ENCODE peak calls at places on chromosomes 4 and X, in eight cellular contexts. One of them, this sample, is unnamed.

GRCh38 chrX:34849371-34849770 is 93.2 kb upstream of the FAM47B start:
- DNase-seq in T-cell: no peak
- DNase-seq in stimulated activated naive CD4-positive, alpha-beta T cell: no peak
- DNase-seq in T-helper 2 cell: no peak
- DNase-seq in NCI-H526 treated with DMSO at 0.1 percent for 48 hours: no peak
- DNase-seq in retinal pigment epithelial cell: no peak
- DNase-seq in GOT3: no peak
- DNase-seq in A549: no peak
- DNase-seq in this sample: no peak

GRCh38 chr4:141027421-141027820 is 105.8 kb downstream of the RNF150 start:
- DNase-seq in T-helper 2 cell: no peak
- DNase-seq in T-cell: no peak
- DNase-seq in A549: no peak
- DNase-seq in stimulated activated naive CD4-positive, alpha-beta T cell: no peak
- DNase-seq in retinal pigment epithelial cell: no peak
- DNase-seq in GOT3: no peak
- DNase-seq in NCI-H526 treated with DMSO at 0.1 percent for 48 hours: no peak
- DNase-seq in this sample: no peak

GRCh38 chrX:136273986-136274385 is 22.8 kb upstream of the MAP7D3 start:
- DNase-seq in stimulated activated naive CD4-positive, alpha-beta T cell: no peak
- DNase-seq in T-helper 2 cell: no peak
- DNase-seq in GOT3: no peak
- DNase-seq in A549: no peak
- DNase-seq in NCI-H526 treated with DMSO at 0.1 percent for 48 hours: peak; percentile 88
- DNase-seq in retinal pigment epithelial cell: no peak
- DNase-seq in T-cell: no peak
- DNase-seq in this sample: no peak

GRCh38 chr4:47032405-47033106 is 1.2 kb downstream of the GABRB1 start:
- DNase-seq in A549: peak; percentile 4
- DNase-seq in retinal pigment epithelial cell: peak; percentile 9
- DNase-seq in T-cell: peak; percentile 21
- DNase-seq in stimulated activated naive CD4-positive, alpha-beta T cell: no peak
- DNase-seq in NCI-H526 treated with DMSO at 0.1 percent for 48 hours: peak; percentile 59
- DNase-seq in GOT3: peak; percentile 7
- DNase-seq in T-helper 2 cell: peak; percentile 54
- DNase-seq in this sample: no peak

GRCh38 chr4:8009097-8009496 is 69.4 kb upstream of the AFAP1 start:
- DNase-seq in T-cell: no peak
- DNase-seq in T-helper 2 cell: no peak
- DNase-seq in retinal pigment epithelial cell: no peak
- DNase-seq in stimulated activated naive CD4-positive, alpha-beta T cell: no peak
- DNase-seq in A549: no peak
- DNase-seq in GOT3: no peak
- DNase-seq in NCI-H526 treated with DMSO at 0.1 percent for 48 hours: no peak
- DNase-seq in this sample: no peak

GRCh38 chrX:662126-662525 is 31.5 kb downstream of the SHOX start:
- DNase-seq in stimulated activated naive CD4-positive, alpha-beta T cell: no peak
- DNase-seq in retinal pigment epithelial cell: no peak
- DNase-seq in T-helper 2 cell: no peak
- DNase-seq in GOT3: no peak
- DNase-seq in A549: no peak
- DNase-seq in T-cell: no peak
- DNase-seq in NCI-H526 treated with DMSO at 0.1 percent for 48 hours: no peak
- DNase-seq in this sample: no peak

GRCh38 chrX:10414872-10415703 is 205.3 kb downstream of the MID1 start:
- DNase-seq in A549: no peak
- DNase-seq in retinal pigment epithelial cell: no peak
- DNase-seq in T-cell: no peak
- DNase-seq in GOT3: no peak
- DNase-seq in stimulated activated naive CD4-positive, alpha-beta T cell: no peak
- DNase-seq in NCI-H526 treated with DMSO at 0.1 percent for 48 hours: no peak
- DNase-seq in T-helper 2 cell: no peak
- DNase-seq in this sample: no peak

GRCh38 chr4:71266090-71266794 is 72.6 kb upstream of the SLC4A4 start:
- DNase-seq in retinal pigment epithelial cell: no peak
- DNase-seq in GOT3: no peak
- DNase-seq in T-cell: no peak
- DNase-seq in A549: no peak
- DNase-seq in T-helper 2 cell: no peak
- DNase-seq in stimulated activated naive CD4-positive, alpha-beta T cell: no peak
- DNase-seq in NCI-H526 treated with DMSO at 0.1 percent for 48 hours: no peak
- DNase-seq in this sample: no peak

GRCh38 chrX:150566734-150567182 is 1.7 kb upstream of the MTM1 start:
- DNase-seq in A549: no peak
- DNase-seq in NCI-H526 treated with DMSO at 0.1 percent for 48 hours: no peak
- DNase-seq in retinal pigment epithelial cell: no peak
- DNase-seq in T-helper 2 cell: no peak
- DNase-seq in stimulated activated naive CD4-positive, alpha-beta T cell: no peak
- DNase-seq in GOT3: no peak
- DNase-seq in T-cell: no peak
- DNase-seq in this sample: no peak

GRCh38 chr4:53280846-53281245 is 85.0 kb downstream of the SCFD2 start:
- DNase-seq in A549: no peak
- DNase-seq in GOT3: no peak
- DNase-seq in T-cell: no peak
- DNase-seq in stimulated activated naive CD4-positive, alpha-beta T cell: no peak
- DNase-seq in retinal pigment epithelial cell: no peak
- DNase-seq in T-helper 2 cell: no peak
- DNase-seq in NCI-H526 treated with DMSO at 0.1 percent for 48 hours: no peak
- DNase-seq in this sample: no peak

GRCh38 chr4:169278669-169279068 is 7.9 kb upstream of the SH3RF1 start:
- DNase-seq in GOT3: no peak
- DNase-seq in T-helper 2 cell: no peak
- DNase-seq in A549: no peak
- DNase-seq in T-cell: no peak
- DNase-seq in retinal pigment epithelial cell: no peak
- DNase-seq in stimulated activated naive CD4-positive, alpha-beta T cell: no peak
- DNase-seq in NCI-H526 treated with DMSO at 0.1 percent for 48 hours: peak; percentile 47
- DNase-seq in this sample: no peak

GRCh38 chr4:147546341-147546740 is 65.4 kb downstream of the EDNRA start:
- DNase-seq in retinal pigment epithelial cell: no peak
- DNase-seq in GOT3: no peak
- DNase-seq in NCI-H526 treated with DMSO at 0.1 percent for 48 hours: no peak
- DNase-seq in T-cell: no peak
- DNase-seq in stimulated activated naive CD4-positive, alpha-beta T cell: no peak
- DNase-seq in T-helper 2 cell: no peak
- DNase-seq in A549: peak; percentile 14
- DNase-seq in this sample: no peak

This sample was measured in CD8-positive, alpha-beta memory T cell.